ENCODE peak calls at places on chromosomes 5 and 9, in eight cellular contexts. X, Q, S, D, L, F, T and W are unnamed samples.

GRCh38 chr9:32579706-32580331 is 6.9 kb upstream of the NDUFB6 start:
- DNase-seq in X (peak; percentile 60), Q (peak; percentile 13), S (peak; percentile 61), D (peak; percentile 33), L (no peak), F (peak; percentile 65), T (peak; percentile 44), W (no peak)

GRCh38 chr9:3244963-3245653 is 280.7 kb downstream of the RFX3 start:
- DNase-seq in X (no peak), Q (peak; percentile 93), S (no peak), D (no peak), L (no peak), F (no peak), T (no peak), W (peak; percentile 46)

GRCh38 chr9:98339987-98340564 is 84.6 kb upstream of the TBC1D2 start:
- DNase-seq in X (no peak), Q (no peak), S (no peak), D (no peak), L (no peak), F (no peak), T (no peak), W (no peak)

GRCh38 chr9:26971721-26972120 is 15.5 kb downstream of the IFT74 start:
- DNase-seq in X (no peak), Q (no peak), S (no peak), D (no peak), L (no peak), F (no peak), T (no peak), W (no peak)

GRCh38 chr5:154654484-154655375 is 100.4 kb upstream of the LARP1 start:
- DNase-seq in X (peak; percentile 55), Q (no peak), S (no peak), D (no peak), L (peak; percentile 47), F (no peak), T (peak; percentile 18), W (no peak)

GRCh38 chr5:95741458-95741857 is 10.3 kb downstream of the RHOBTB3 start:
- DNase-seq in X (no peak), Q (peak; percentile 81), S (no peak), D (no peak), L (no peak), F (no peak), T (no peak), W (no peak)

GRCh38 chr9:3431890-3432289 is 93.9 kb downstream of the RFX3 start:
- DNase-seq in X (no peak), Q (no peak), S (no peak), D (no peak), L (no peak), F (no peak), T (no peak), W (no peak)

GRCh38 chr9:18668944-18669343 is 195.0 kb downstream of the ADAMTSL1 start:
- DNase-seq in X (no peak), Q (no peak), S (no peak), D (no peak), L (no peak), F (peak; percentile 33), T (no peak), W (no peak)

GRCh38 chr9:1880038-1880565 is 135.0 kb upstream of the SMARCA2 start:
- DNase-seq in X (no peak), Q (no peak), S (no peak), D (no peak), L (no peak), F (no peak), T (no peak), W (no peak)

GRCh38 chr5:173535976-173536639 is 80.3 kb downstream of the BOD1 start:
- DNase-seq in X (no peak), Q (no peak), S (no peak), D (no peak), L (no peak), F (no peak), T (no peak), W (no peak)

GRCh38 chr5:143985832-143986485 is 174.0 kb downstream of the HMHB1 start:
- DNase-seq in X (peak; percentile 63), Q (no peak), S (no peak), D (no peak), L (peak; percentile 86), F (no peak), T (peak; percentile 79), W (no peak)

GRCh38 chr9:20391208-20391607 is 231.1 kb downstream of the MLLT3 start:
- DNase-seq in X (no peak), Q (no peak), S (no peak), D (no peak), L (no peak), F (no peak), T (no peak), W (no peak)

GRCh38 chr5:4225741-4226140 is 630.1 kb downstream of the IRX1 start:
- DNase-seq in X (no peak), Q (no peak), S (no peak), D (no peak), L (no peak), F (no peak), T (no peak), W (no peak)

GRCh38 chr9:137278061-137278912 is 761 bp downstream of the TOR4A start:
- DNase-seq in X (no peak), Q (peak; percentile 49), S (no peak), D (peak; percentile 7), L (no peak), F (no peak), T (no peak), W (no peak)

GRCh38 chr5:174567506-174568141 is 156.8 kb upstream of the MSX2 start:
- DNase-seq in X (no peak), Q (no peak), S (no peak), D (no peak), L (no peak), F (no peak), T (no peak), W (no peak)

GRCh38 chr5:134227259-134227658 is 1.4 kb upstream of the PPP2CA start:
- DNase-seq in X (peak; percentile 26), Q (peak; percentile 11), S (no peak), D (no peak), L (no peak), F (no peak), T (no peak), W (no peak)

GRCh38 chr9:131274674-131275331 is 1.5 kb downstream of the FAM78A start:
- DNase-seq in X (no peak), Q (no peak), S (no peak), D (no peak), L (no peak), F (no peak), T (no peak), W (no peak)